ENCODE peak calls at places on chromosomes 2 and 18, in ten cellular contexts. U is SK-N-SH; K is CD4-positive, alpha-beta memory T cell; C is transverse colon; Y is fibroblast of lung; M is hepatocyte; W is GM23248; B is Peyer's patch; O is CD8-positive, alpha-beta T cell; D is PC-9. N is an unnamed sample. For H3K36me3, the result is how much of the 10 kb centered on the place peaks cover.

GRCh38 chr2:64401501-64401880 is 52.5 kb upstream of the LGALSL start:
- DNase-seq in Y (no peak), C (peak), D (peak), O (no peak), B (no peak), K (no peak), M (peak), U (no peak), W (no peak), N (no peak)

GRCh38 chr18:22613058-22613690 is 195.5 kb upstream of the CTAGE1 start:
- DNase-seq in B (peak), C (peak), O (no peak), M (peak), U (no peak), W (no peak), D (no peak), Y (no peak), K (no peak), N (no peak)

GRCh38 chr2:135494503-135494902 is 36.5 kb downstream of the ZRANB3 start:
- DNase-seq in W (peak), D (no peak), O (no peak), M (no peak), B (no peak), C (no peak), Y (no peak), K (no peak), U (no peak), N (no peak)

GRCh38 chr2:99488587-99488998 is 1.2 kb downstream of the REV1 start:
- DNase-seq in B (no peak), M (peak), K (no peak), O (no peak), W (peak), C (peak), D (peak), Y (peak), U (peak), N (no peak)

GRCh38 chr18:8052237-8052701 is 485.2 kb downstream of the PTPRM start:
- DNase-seq in Y (peak), U (no peak), O (no peak), M (no peak), C (no peak), K (peak), W (peak), D (no peak), B (no peak), N (no peak)

GRCh38 chr2:213104089-213104902 is 47.1 kb downstream of the IKZF2 start:
- DNase-seq in B (no peak), U (no peak), M (peak), O (no peak), C (no peak), W (no peak), D (no peak), K (no peak), Y (peak), N (no peak)

GRCh38 chr18:36901277-36901701 is 72.4 kb downstream of the KIAA1328 start:
- DNase-seq in K (no peak), U (no peak), O (no peak), B (no peak), W (peak), D (no peak), Y (peak), M (no peak), C (no peak), N (no peak)

GRCh38 chr18:55422456-55423185 is 165.4 kb downstream of the TCF4 start:
- DNase-seq in U (peak), O (no peak), C (peak), Y (peak), K (no peak), M (no peak), W (peak), B (no peak), D (no peak), N (no peak)

GRCh38 chr2:191895743-191896142 is 48.9 kb upstream of the CAVIN2 start:
- DNase-seq in W (no peak), K (no peak), U (no peak), M (no peak), O (no peak), B (no peak), D (no peak), Y (no peak), C (no peak), N (no peak)

GRCh38 chr18:48820483-48821250 is 130.1 kb downstream of the SMAD7 start:
- DNase-seq in B (peak), K (no peak), C (peak), O (no peak), M (no peak), D (no peak), Y (no peak), U (no peak), W (no peak), N (peak)

GRCh38 chr2:135212757-135213156 is 160.7 kb downstream of the RAB3GAP1 start:
- DNase-seq in C (no peak), D (no peak), B (no peak), O (no peak), W (no peak), M (no peak), K (no peak), U (no peak), Y (peak), N (no peak)

GRCh38 chr2:85189606-85190270 is 56.5 kb downstream of the TCF7L1 start:
- DNase-seq in O (no peak), C (no peak), B (no peak), U (no peak), W (no peak), K (no peak), D (no peak), Y (no peak), M (peak), N (no peak)

GRCh38 chr2:70090706-70091334 is 3.5 kb downstream of the PCBP1 start:
- DNase-seq in K (no peak), W (no peak), C (no peak), Y (no peak), M (no peak), U (no peak), B (peak), D (no peak), O (no peak), N (peak)
- H3K27ac ChIP-seq in K (peak), W (no peak), C (peak), Y (no peak), M (peak), U (no peak), B (peak), D (no peak), O (no peak), N (peak)

DNA sequence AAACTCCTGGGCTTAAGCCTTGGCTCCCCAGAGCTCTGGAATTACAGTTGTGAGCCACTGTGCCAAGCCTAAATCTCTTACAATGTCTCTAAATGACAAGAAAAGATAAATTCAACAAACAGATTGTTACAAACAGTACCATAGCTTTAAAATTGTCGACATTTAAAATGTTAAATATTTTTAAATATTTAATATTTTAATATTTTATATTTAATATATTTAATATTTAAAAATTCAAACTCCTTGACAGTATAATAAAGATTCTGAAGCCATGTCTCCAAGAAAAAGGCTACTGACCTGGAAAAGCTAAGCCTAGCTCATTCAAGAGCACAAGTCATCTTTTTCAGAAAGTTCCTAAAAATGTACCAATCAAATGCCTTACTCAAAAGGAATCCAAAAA is 75.3 kb downstream of the INPP5D start:
- DNase-seq in Y (no peak), D (no peak), K (no peak), W (no peak), O (no peak), C (no peak), M (no peak), U (no peak), B (no peak), N (no peak)
- H3K36me3 ChIP-seq in Y (under half), D (under half), K (half or more), W (under half), O (under half), C (under half), M (under half), U (under half), B (under half), N (under half)

DNA sequence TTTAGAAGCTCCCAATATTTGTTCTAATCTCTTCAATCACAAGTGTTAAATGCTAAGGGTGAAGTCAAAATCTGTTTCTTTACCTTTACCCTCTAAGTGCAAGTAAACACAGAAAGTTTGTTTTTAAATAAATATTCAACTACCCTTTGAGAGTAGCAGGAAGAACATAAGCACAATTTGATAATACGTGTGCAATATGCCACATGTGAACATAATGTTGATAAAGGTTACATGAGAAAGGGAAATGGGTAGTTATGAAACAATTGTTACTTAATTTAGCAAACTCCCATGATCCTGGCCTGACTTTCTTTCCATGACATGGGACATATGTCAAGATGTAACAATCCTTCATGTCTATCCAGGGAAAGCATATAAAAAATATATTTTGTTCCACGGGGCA is 7.1 kb downstream of the SPRED2 start:
- DNase-seq in C (no peak), O (no peak), B (no peak), M (no peak), W (no peak), D (no peak), Y (no peak), U (no peak), K (no peak), N (no peak)
- H3K27ac ChIP-seq in C (no peak), O (no peak), B (no peak), M (no peak), W (no peak), D (no peak), Y (no peak), U (no peak), K (no peak), N (peak)

GRCh38 chr2:200950378-200950777 is 13.1 kb downstream of the ORC2 start:
- DNase-seq in U (no peak), K (no peak), D (no peak), Y (no peak), W (no peak), C (no peak), O (no peak), M (no peak), B (no peak), N (no peak)

GRCh38 chr2:200945395-200945729 is 18.1 kb downstream of the ORC2 start:
- DNase-seq in W (no peak), M (no peak), D (no peak), B (no peak), U (no peak), O (no peak), K (no peak), C (no peak), Y (no peak), N (no peak)

GRCh38 chr2:200943527-200944120 is 19.8 kb downstream of the ORC2 start:
- DNase-seq in C (no peak), W (peak), O (no peak), D (no peak), Y (peak), K (no peak), U (no peak), B (no peak), M (no peak), N (no peak)

GRCh38 chr2:200939832-200940231 is 23.6 kb downstream of the ORC2 start:
- DNase-seq in D (no peak), M (no peak), K (no peak), Y (no peak), U (no peak), B (no peak), C (no peak), O (no peak), W (no peak), N (no peak)

GRCh38 chr2:200944467-200945394 is 18.7 kb downstream of the ORC2 start:
- DNase-seq in C (peak), D (peak), B (peak), W (peak), M (peak), U (no peak), O (peak), K (no peak), Y (peak), N (no peak)
- H3K36me3 ChIP-seq in C (under half), D (under half), B (under half), W (under half), M (under half), U (under half), O (under half), K (under half), Y (under half), N (under half)

GRCh38 chr18:70355620-70356385 is 67.0 kb downstream of the SOCS6 start:
- DNase-seq in U (no peak), D (no peak), W (no peak), M (no peak), B (no peak), K (no peak), Y (no peak), C (no peak), O (no peak), N (no peak)
- H3K27ac ChIP-seq in U (no peak), D (peak), W (peak), M (no peak), B (no peak), K (no peak), Y (no peak), C (no peak), O (no peak), N (no peak)

GRCh38 chr18:79704631-79705030 is 25.0 kb downstream of the CTDP1 start:
- DNase-seq in C (no peak), Y (no peak), W (no peak), O (no peak), M (no peak), K (no peak), U (no peak), B (no peak), D (no peak), N (no peak)

GRCh38 chr18:79705272-79705671 is 25.7 kb downstream of the CTDP1 start:
- DNase-seq in B (no peak), C (no peak), Y (no peak), D (no peak), W (no peak), O (no peak), M (no peak), K (no peak), U (no peak), N (no peak)

GRCh38 chr18:79707239-79707638 is 27.6 kb downstream of the CTDP1 start:
- DNase-seq in C (no peak), D (no peak), W (no peak), O (no peak), Y (no peak), M (no peak), K (no peak), U (no peak), B (no peak), N (no peak)

GRCh38 chr18:79706658-79707057 is 27.1 kb downstream of the CTDP1 start:
- DNase-seq in O (no peak), M (no peak), W (no peak), K (no peak), Y (no peak), D (no peak), U (no peak), C (no peak), B (no peak), N (no peak)

GRCh38 chr18:79706006-79706405 is 26.4 kb downstream of the CTDP1 start:
- DNase-seq in K (no peak), D (no peak), W (no peak), Y (no peak), O (peak), B (no peak), C (no peak), U (no peak), M (no peak), N (no peak)
- H3K36me3 ChIP-seq in K (half or more), D (under half), W (under half), Y (under half), O (under half), B (under half), C (under half), U (under half), M (under half), N (under half)

GRCh38 chr18:76416935-76417334 is 78.1 kb downstream of the ZNF516 start:
- DNase-seq in C (peak), D (no peak), B (no peak), K (no peak), Y (peak), M (no peak), U (no peak), W (peak), O (no peak), N (no peak)
- H3K27ac ChIP-seq in C (peak), D (no peak), B (no peak), K (no peak), Y (no peak), M (no peak), U (no peak), W (no peak), O (no peak), N (no peak)

GRCh38 chr18:12766986-12767433 is 64.2 kb downstream of the PSMG2 start:
- DNase-seq in K (no peak), C (no peak), O (no peak), W (no peak), Y (no peak), B (no peak), U (no peak), M (peak), D (no peak), N (peak)

GRCh38 chr18:12769136-12769535 is 66.3 kb downstream of the PSMG2 start:
- DNase-seq in B (no peak), Y (no peak), U (no peak), D (no peak), M (no peak), W (no peak), K (no peak), C (no peak), O (no peak), N (no peak)

GRCh38 chr18:12767580-12768155 is 64.8 kb downstream of the PSMG2 start:
- DNase-seq in M (no peak), U (no peak), C (no peak), O (no peak), K (no peak), W (no peak), D (no peak), B (no peak), Y (no peak), N (no peak)

GRCh38 chr18:12769644-12770440 is 67.0 kb downstream of the PSMG2 start:
- DNase-seq in B (no peak), U (no peak), M (no peak), Y (peak), O (no peak), C (no peak), D (no peak), K (no peak), W (no peak), N (no peak)

GRCh38 chr18:12768622-12769021 is 65.8 kb downstream of the PSMG2 start:
- DNase-seq in Y (peak), O (no peak), M (no peak), W (peak), B (no peak), K (no peak), U (no peak), C (no peak), D (peak), N (no peak)
- H3K36me3 ChIP-seq in Y (under half), O (under half), M (under half), W (under half), B (under half), K (under half), U (under half), C (under half), D (under half), N (under half)

GRCh38 chr2:72562451-72563153 is 263.2 kb downstream of the EXOC6B start:
- DNase-seq in B (no peak), M (no peak), D (peak), C (no peak), K (no peak), O (no peak), Y (peak), W (peak), U (no peak), N (no peak)

GRCh38 chr2:72555943-72556342 is 269.9 kb downstream of the EXOC6B start:
- DNase-seq in C (no peak), M (no peak), K (no peak), O (no peak), W (no peak), Y (no peak), D (no peak), B (no peak), U (no peak), N (no peak)

GRCh38 chr2:72561621-72562318 is 264.1 kb downstream of the EXOC6B start:
- DNase-seq in M (peak), C (no peak), W (peak), U (no peak), O (no peak), D (peak), Y (peak), K (no peak), B (no peak), N (no peak)
- H3K27ac ChIP-seq in M (peak), C (peak), W (peak), U (no peak), O (no peak), D (peak), Y (no peak), K (no peak), B (no peak), N (no peak)

GRCh38 chr18:42024131-42024530 is 69.1 kb downstream of the PIK3C3 start:
- DNase-seq in U (no peak), M (no peak), C (no peak), D (no peak), K (no peak), O (no peak), B (no peak), W (no peak), Y (no peak), N (no peak)

GRCh38 chr18:42018831-42019230 is 63.8 kb downstream of the PIK3C3 start:
- DNase-seq in W (no peak), K (no peak), Y (no peak), B (no peak), M (no peak), U (no peak), D (no peak), C (no peak), O (no peak), N (no peak)
- H3K36me3 ChIP-seq in W (half or more), K (under half), Y (under half), B (under half), M (under half), U (half or more), D (under half), C (under half), O (under half), N (under half)

N was measured in right lobe of liver.